ENCODE peak calls at places on chromosome 15, in six cellular contexts. Z is epithelial cell of proximal tubule, K is left lung, Y is body of pancreas, R is cardiac muscle cell, M is RWPE1. B is an unnamed sample.

GRCh38 chr15:37698679-37699078 is 235.8 kb upstream of the TMCO5A start:
- DNase-seq in Y (no peak), M (no peak), Z (no peak), K (no peak), R (peak; percentile 1), B (no peak)

GRCh38 chr15:64610257-64610919 is 150.0 kb downstream of the ZNF609 start:
- DNase-seq in M (no peak), Z (no peak), K (no peak), Y (no peak), R (no peak), B (no peak)

GRCh38 chr15:55714064-55714463 is 28.9 kb downstream of the PRTG start:
- DNase-seq in Z (no peak), Y (no peak), M (no peak), R (no peak), K (no peak), B (no peak)

GRCh38 chr15:70505411-70505919 is 257.9 kb downstream of the UACA start:
- DNase-seq in Y (peak; percentile 34), Z (peak; percentile 61), K (no peak), R (peak; percentile 81), M (peak; percentile 91), B (peak; percentile 79)

GRCh38 chr15:62897634-62898033 is 144.9 kb upstream of the TPM1 start:
- DNase-seq in M (no peak), Z (no peak), Y (no peak), R (no peak), K (no peak), B (no peak)

GRCh38 chr15:101133751-101134261 is 118.0 kb downstream of the CHSY1 start:
- DNase-seq in M (no peak), K (no peak), R (no peak), Z (no peak), Y (no peak), B (no peak)

GRCh38 chr15:51307811-51308210 is 30.6 kb downstream of the CYP19A1 start:
- DNase-seq in Z (no peak), R (peak; percentile 35), M (no peak), K (no peak), Y (peak; percentile 34), B (no peak)

GRCh38 chr15:101043011-101043410 is 123.9 kb downstream of the LRRK1 start:
- DNase-seq in M (no peak), R (no peak), Z (no peak), K (peak; percentile 25), Y (no peak), B (no peak)

GRCh38 chr15:87777054-87777498 is 479.5 kb downstream of the NTRK3 start:
- DNase-seq in R (peak; percentile 42), Z (peak; percentile 57), Y (peak; percentile 43), M (no peak), K (peak; percentile 33), B (no peak)

GRCh38 chr15:51016615-51017014 is 78.1 kb downstream of the TNFAIP8L3 start:
- DNase-seq in Z (no peak), M (no peak), Y (no peak), R (no peak), K (no peak), B (no peak)

GRCh38 chr15:97525809-97526208 is 434.7 kb upstream of the ARRDC4 start:
- DNase-seq in M (peak; percentile 5), Z (no peak), R (no peak), Y (no peak), K (no peak), B (no peak)

GRCh38 chr15:47991376-47991775 is 129.4 kb upstream of the SLC24A5 start:
- DNase-seq in M (no peak), Y (no peak), K (no peak), Z (no peak), R (peak; percentile 26), B (no peak)

GRCh38 chr15:70584838-70585706 is 178.3 kb downstream of the UACA start:
- DNase-seq in M (peak; percentile 73), Y (no peak), K (no peak), Z (no peak), R (no peak), B (no peak)

GRCh38 chr15:28107111-28107893 is 8.2 kb upstream of the OCA2 start:
- DNase-seq in K (no peak), R (peak; percentile 40), Y (no peak), Z (no peak), M (no peak), B (peak; percentile 35)

GRCh38 chr15:78105541-78106241 is 13.3 kb downstream of the SH2D7 start:
- DNase-seq in Y (no peak), Z (no peak), R (peak; percentile 36), M (no peak), K (peak; percentile 26), B (no peak)

GRCh38 chr15:100291106-100291505 is 50.7 kb downstream of the ADAMTS17 start:
- DNase-seq in R (peak; percentile 85), Y (no peak), Z (no peak), M (no peak), K (no peak), B (no peak)

GRCh38 chr15:68843425-68844311 is 23.0 kb upstream of the ANP32A start:
- DNase-seq in Y (peak; percentile 9), Z (no peak), R (peak; percentile 27), K (no peak), M (no peak), B (no peak)

GRCh38 chr15:101036189-101036588 is 117.0 kb downstream of the LRRK1 start:
- DNase-seq in Z (no peak), R (no peak), M (no peak), Y (no peak), K (no peak), B (no peak)

GRCh38 chr15:49610166-49610918 is 10.3 kb downstream of the FAM227B start:
- DNase-seq in Z (no peak), Y (no peak), M (no peak), K (no peak), R (peak; percentile 24), B (no peak)

GRCh38 chr15:58489693-58490404 is 58.1 kb downstream of the LIPC start:
- DNase-seq in Z (no peak), R (no peak), Y (no peak), K (no peak), M (no peak), B (no peak)

GRCh38 chr15:76062282-76062681 is 2.5 kb downstream of the TMEM266 start:
- DNase-seq in M (no peak), Y (no peak), Z (no peak), K (no peak), R (no peak), B (no peak)

GRCh38 chr15:55907797-55908196 is 85.6 kb downstream of the NEDD4 start:
- DNase-seq in Z (peak; percentile 96), M (peak; percentile 84), R (peak; percentile 87), K (no peak), Y (no peak), B (no peak)

GRCh38 chr15:66684136-66684681 is 17.8 kb upstream of the SMAD6 start:
- DNase-seq in R (no peak), Z (no peak), M (no peak), K (no peak), Y (no peak), B (no peak)

GRCh38 chr15:66682865-66683264 is 19.2 kb upstream of the SMAD6 start:
- DNase-seq in Z (no peak), M (no peak), R (no peak), K (no peak), Y (no peak), B (no peak)

GRCh38 chr15:66682246-66682645 is 19.8 kb upstream of the SMAD6 start:
- DNase-seq in K (no peak), R (peak; percentile 68), Y (no peak), M (no peak), Z (no peak), B (no peak)

GRCh38 chr15:66681395-66681794 is 20.6 kb upstream of the SMAD6 start:
- DNase-seq in K (no peak), M (no peak), Z (no peak), Y (no peak), R (no peak), B (no peak)

DNA sequence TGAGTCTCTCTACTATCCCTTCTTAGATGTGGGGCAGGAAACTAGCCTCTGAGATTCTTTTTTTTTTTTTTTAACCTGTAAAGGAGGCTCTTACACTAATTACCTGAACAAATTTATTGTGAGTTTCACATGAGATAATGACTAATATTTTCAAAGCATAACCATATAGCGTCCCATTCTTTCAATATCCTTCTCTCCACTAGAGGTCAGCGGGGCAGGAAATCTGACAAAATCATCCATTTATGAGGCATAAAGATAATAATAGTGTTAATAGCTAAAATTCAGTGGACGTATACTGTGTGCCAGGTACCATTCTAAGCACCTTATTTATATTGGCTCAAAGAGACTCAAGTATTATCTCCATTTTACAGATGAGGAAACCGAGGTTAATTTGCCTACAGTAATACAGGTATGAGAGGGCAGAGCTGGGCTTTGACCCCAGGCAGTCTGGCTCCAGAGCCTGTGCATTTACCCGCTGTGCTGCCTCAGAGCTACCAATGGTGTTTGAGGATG is 16.3 kb upstream of the SMAD6 start:
- DNase-seq in M (no peak), Z (no peak), R (no peak), Y (no peak), K (no peak), B (no peak)
- TF ChIP-seq CTCF in M (no peak), Z (peak; percentile 42), R (peak; percentile 38), Y (peak; percentile 21), K (no peak), B (peak; percentile 46)

GRCh38 chr15:38853608-38854007 is 289.0 kb upstream of the RASGRP1 start:
- DNase-seq in Z (no peak), K (no peak), Y (no peak), R (peak; percentile 63), M (peak; percentile 12), B (no peak)
- TF ChIP-seq CTCF in Z (peak; percentile 58), K (no peak), Y (no peak), R (peak; percentile 58), M (peak; percentile 5), B (no peak)

DNA sequence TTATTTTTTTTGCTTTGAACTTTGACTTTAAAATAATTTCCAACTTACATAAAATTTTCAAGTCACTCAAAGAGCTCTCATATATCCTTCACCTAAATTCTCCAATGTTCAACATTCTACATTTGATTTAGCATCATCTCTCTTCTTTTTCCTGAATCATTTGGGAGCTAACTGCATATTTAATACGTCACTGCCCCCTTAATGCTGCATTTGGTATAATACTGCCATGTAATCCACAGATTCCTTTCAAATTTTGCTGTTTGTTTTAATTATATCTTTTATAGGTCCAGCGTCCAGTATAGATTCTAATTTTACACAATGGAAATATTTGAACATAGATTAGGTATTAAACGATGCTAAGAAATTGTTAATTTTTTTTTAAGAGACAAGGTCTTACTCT is 2.3 kb upstream of the EIF2AK4 start:
- DNase-seq in M (no peak), Y (no peak), K (no peak), R (peak; percentile 46), Z (no peak), B (no peak)
- TF ChIP-seq CTCF in M (no peak), Y (no peak), K (no peak), R (peak; percentile 29), Z (no peak), B (no peak)

GRCh38 chr15:90598679-90599078 is 69.0 kb downstream of the CRTC3 start:
- DNase-seq in R (no peak), K (no peak), Y (no peak), M (no peak), Z (no peak), B (no peak)

GRCh38 chr15:90597477-90598052 is 67.8 kb downstream of the CRTC3 start:
- DNase-seq in Y (no peak), M (no peak), Z (no peak), R (no peak), K (no peak), B (no peak)

GRCh38 chr15:90596943-90597342 is 67.2 kb downstream of the CRTC3 start:
- DNase-seq in R (no peak), Y (no peak), K (no peak), M (no peak), Z (no peak), B (no peak)

GRCh38 chr15:90599116-90599515 is 69.4 kb downstream of the CRTC3 start:
- DNase-seq in K (no peak), R (no peak), Y (no peak), Z (no peak), M (no peak), B (no peak)

GRCh38 chr15:90598053-90598577 is 68.4 kb downstream of the CRTC3 start:
- DNase-seq in R (peak; percentile 16), Z (no peak), Y (peak; percentile 49), K (peak; percentile 57), M (no peak), B (peak; percentile 54)
- TF ChIP-seq CTCF in R (no peak), Z (peak; percentile 21), Y (no peak), K (no peak), M (no peak), B (peak; percentile 42)

B was measured in CD14-positive monocyte.